ENCODE peak calls at places on chromosomes 3 and 15, in six cellular contexts. W is C1 segment of cervical spinal cord; U is endothelial cell of umbilical vein; C is natural killer cell treated with Interleukin-12 subunit alpha and Interleukin-12 subunit beta and Interleukin-15 and Interleukin-18, amount 100 ng/mL, for 72 hours; R is aorta; L is RPMI7951. P is an unnamed sample.

GRCh38 chr3:124664804-124665203 is 65.4 kb upstream of the UMPS start:
- DNase-seq in W (no peak), U (no peak), C (no peak), R (peak; percentile 49), L (no peak), P (no peak)

GRCh38 chr15:69723404-69724097 is 270.9 kb downstream of the RPLP1 start:
- DNase-seq in W (no peak), U (no peak), C (no peak), R (no peak), L (no peak), P (no peak)

GRCh38 chr15:63071288-63071909 is 28.9 kb downstream of the TPM1 start:
- DNase-seq in W (no peak), U (no peak), C (no peak), R (no peak), L (no peak), P (no peak)

GRCh38 chr3:51280171-51280570 is 104.9 kb upstream of the MANF start:
- DNase-seq in W (peak; percentile 12), U (no peak), C (no peak), R (no peak), L (no peak), P (no peak)

GRCh38 chr3:134877788-134878187 is 82.7 kb downstream of the EPHB1 start:
- DNase-seq in W (no peak), U (no peak), C (no peak), R (no peak), L (peak; percentile 72), P (no peak)

GRCh38 chr3:136070953-136071949 is 105.7 kb downstream of the PPP2R3A start:
- DNase-seq in W (no peak), U (peak; percentile 35), C (no peak), R (peak; percentile 47), L (peak; percentile 94), P (no peak)

GRCh38 chr3:46700772-46701171 is 420 bp upstream of the TMIE start:
- DNase-seq in W (peak; percentile 51), U (no peak), C (no peak), R (peak; percentile 71), L (peak; percentile 55), P (peak; percentile 69)

GRCh38 chr3:24299801-24300626 is 194.6 kb downstream of the THRB start:
- DNase-seq in W (no peak), U (peak; percentile 17), C (no peak), R (no peak), L (peak; percentile 70), P (no peak)

GRCh38 chr15:68644088-68644904 is 65.5 kb downstream of the CORO2B start:
- DNase-seq in W (no peak), U (no peak), C (no peak), R (no peak), L (peak; percentile 83), P (no peak)

GRCh38 chr15:69607101-69607500 is 154.5 kb downstream of the RPLP1 start:
- DNase-seq in W (no peak), U (no peak), C (no peak), R (peak; percentile 61), L (peak; percentile 93), P (no peak)